ENCODE peak calls at places on chromosomes 13 and 19, in four cellular contexts. One of them, this sample, is unnamed.

GRCh38 chr19:29397748-29398147 is 128.0 kb upstream of the VSTM2B start:
- DNase-seq in PC-9: no peak
- DNase-seq in dorsolateral prefrontal cortex: no peak
- DNase-seq in upper lobe of left lung: no peak
- DNase-seq in this sample: no peak

GRCh38 chr13:36130542-36131214 is 504 bp downstream of the DCLK1 start:
- DNase-seq in PC-9: no peak
- DNase-seq in dorsolateral prefrontal cortex: no peak
- DNase-seq in upper lobe of left lung: peak
- DNase-seq in this sample: no peak

GRCh38 chr13:36158606-36159005 is 27.4 kb upstream of the DCLK1 start:
- DNase-seq in PC-9: peak
- DNase-seq in dorsolateral prefrontal cortex: no peak
- DNase-seq in upper lobe of left lung: no peak
- DNase-seq in this sample: no peak

GRCh38 chr13:76542176-76542575 is 344.0 kb downstream of the KCTD12 start:
- DNase-seq in PC-9: no peak
- DNase-seq in dorsolateral prefrontal cortex: no peak
- DNase-seq in upper lobe of left lung: no peak
- DNase-seq in this sample: no peak

GRCh38 chr13:32117696-32118095 is 86.1 kb downstream of the FRY start:
- DNase-seq in PC-9: no peak
- DNase-seq in dorsolateral prefrontal cortex: no peak
- DNase-seq in upper lobe of left lung: no peak
- DNase-seq in this sample: no peak

GRCh38 chr13:33119886-33120543 is 103.8 kb downstream of the KL start:
- DNase-seq in PC-9: peak
- DNase-seq in dorsolateral prefrontal cortex: no peak
- DNase-seq in upper lobe of left lung: no peak
- DNase-seq in this sample: no peak

GRCh38 chr19:33252971-33253370 is 27.3 kb upstream of the SLC7A10 start:
- DNase-seq in PC-9: no peak
- DNase-seq in dorsolateral prefrontal cortex: no peak
- DNase-seq in upper lobe of left lung: no peak
- DNase-seq in this sample: peak

GRCh38 chr13:88979465-88980180 is 1308.5 kb downstream of the SLITRK5 start:
- DNase-seq in PC-9: no peak
- DNase-seq in dorsolateral prefrontal cortex: no peak
- DNase-seq in upper lobe of left lung: no peak
- DNase-seq in this sample: no peak

GRCh38 chr13:99859178-99860177 is 112.1 kb downstream of the ZIC5 start:
- DNase-seq in PC-9: no peak
- DNase-seq in dorsolateral prefrontal cortex: no peak
- DNase-seq in upper lobe of left lung: no peak
- DNase-seq in this sample: no peak

GRCh38 chr19:19006213-19006612 is 27.1 kb downstream of the SUGP2 start:
- DNase-seq in PC-9: no peak
- DNase-seq in dorsolateral prefrontal cortex: no peak
- DNase-seq in upper lobe of left lung: no peak
- DNase-seq in this sample: no peak

GRCh38 chr13:95505265-95505664 is 47.3 kb upstream of the CLDN10 start:
- DNase-seq in PC-9: peak
- DNase-seq in dorsolateral prefrontal cortex: no peak
- DNase-seq in upper lobe of left lung: no peak
- DNase-seq in this sample: no peak

GRCh38 chr13:85186646-85187045 is 612.6 kb downstream of the SLITRK6 start:
- DNase-seq in PC-9: no peak
- DNase-seq in dorsolateral prefrontal cortex: no peak
- DNase-seq in upper lobe of left lung: no peak
- DNase-seq in this sample: no peak

GRCh38 chr13:44004881-44005280 is 125.2 kb downstream of the LACC1 start:
- DNase-seq in PC-9: no peak
- DNase-seq in dorsolateral prefrontal cortex: no peak
- DNase-seq in upper lobe of left lung: no peak
- DNase-seq in this sample: no peak

GRCh38 chr19:511101-511841 is 4.0 kb downstream of the TPGS1 start:
- DNase-seq in PC-9: no peak
- DNase-seq in dorsolateral prefrontal cortex: no peak
- DNase-seq in upper lobe of left lung: peak
- DNase-seq in this sample: no peak

GRCh38 chr19:13984875-13985741 is 21.0 kb downstream of the RFX1 start:
- DNase-seq in PC-9: no peak
- DNase-seq in dorsolateral prefrontal cortex: no peak
- DNase-seq in upper lobe of left lung: no peak
- DNase-seq in this sample: no peak
- H3K27ac ChIP-seq in PC-9: no peak
- H3K27ac ChIP-seq in dorsolateral prefrontal cortex: no peak
- H3K27ac ChIP-seq in upper lobe of left lung: peak
- H3K27ac ChIP-seq in this sample: no peak

GRCh38 chr19:40570313-40571004 is 6.2 kb upstream of the SHKBP1 start:
- DNase-seq in PC-9: peak
- DNase-seq in dorsolateral prefrontal cortex: peak
- DNase-seq in upper lobe of left lung: peak
- DNase-seq in this sample: peak
- H3K27ac ChIP-seq in PC-9: peak
- H3K27ac ChIP-seq in dorsolateral prefrontal cortex: no peak
- H3K27ac ChIP-seq in upper lobe of left lung: no peak
- H3K27ac ChIP-seq in this sample: peak

GRCh38 chr13:72983085-72983768 is 75.6 kb upstream of the KLF5 start:
- DNase-seq in PC-9: no peak
- DNase-seq in dorsolateral prefrontal cortex: no peak
- DNase-seq in upper lobe of left lung: no peak
- DNase-seq in this sample: no peak
- H3K27ac ChIP-seq in PC-9: no peak
- H3K27ac ChIP-seq in dorsolateral prefrontal cortex: no peak
- H3K27ac ChIP-seq in upper lobe of left lung: peak
- H3K27ac ChIP-seq in this sample: no peak

DNA sequence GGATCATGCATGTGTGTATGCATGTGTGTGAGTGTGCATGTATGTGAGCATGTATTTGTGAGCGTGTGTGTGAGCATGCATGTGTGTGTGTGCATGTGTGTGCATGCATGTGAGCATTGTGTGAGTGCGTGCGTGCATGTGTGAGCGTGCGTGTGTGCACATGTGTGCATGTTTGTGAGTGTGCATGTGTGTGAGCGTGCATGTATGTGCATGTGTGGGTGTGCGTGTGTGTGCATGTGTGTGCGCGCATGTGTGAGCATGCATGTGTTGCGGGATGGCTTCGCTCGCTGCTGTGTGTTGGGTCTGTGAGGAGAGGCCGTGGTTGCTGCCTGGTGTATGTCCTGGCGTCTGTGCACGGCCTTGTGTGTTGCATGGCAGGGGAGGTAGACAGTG is 32.4 kb downstream of the PAK4 start:
- DNase-seq in PC-9: no peak
- DNase-seq in dorsolateral prefrontal cortex: no peak
- DNase-seq in upper lobe of left lung: no peak
- DNase-seq in this sample: no peak
- H3K27ac ChIP-seq in PC-9: no peak
- H3K27ac ChIP-seq in dorsolateral prefrontal cortex: no peak
- H3K27ac ChIP-seq in upper lobe of left lung: no peak
- H3K27ac ChIP-seq in this sample: no peak

GRCh38 chr13:41416276-41416675 is 41.1 kb upstream of the RGCC start:
- DNase-seq in PC-9: no peak
- DNase-seq in dorsolateral prefrontal cortex: no peak
- DNase-seq in upper lobe of left lung: no peak
- DNase-seq in this sample: no peak
- H3K27ac ChIP-seq in PC-9: no peak
- H3K27ac ChIP-seq in dorsolateral prefrontal cortex: no peak
- H3K27ac ChIP-seq in upper lobe of left lung: no peak
- H3K27ac ChIP-seq in this sample: no peak

GRCh38 chr19:2783781-2784145 is 690 bp upstream of the SGTA start:
- DNase-seq in PC-9: no peak
- DNase-seq in dorsolateral prefrontal cortex: no peak
- DNase-seq in upper lobe of left lung: no peak
- DNase-seq in this sample: no peak

GRCh38 chr19:2782936-2783780 is at the start of gene SGTA:
- DNase-seq in PC-9: peak
- DNase-seq in dorsolateral prefrontal cortex: peak
- DNase-seq in upper lobe of left lung: peak
- DNase-seq in this sample: peak

GRCh38 chr19:2787115-2787514 is 1.8 kb downstream of the THOP1 start:
- DNase-seq in PC-9: no peak
- DNase-seq in dorsolateral prefrontal cortex: no peak
- DNase-seq in upper lobe of left lung: no peak
- DNase-seq in this sample: no peak

GRCh38 chr19:2788237-2788636 is 2.9 kb downstream of the THOP1 start:
- DNase-seq in PC-9: no peak
- DNase-seq in dorsolateral prefrontal cortex: no peak
- DNase-seq in upper lobe of left lung: no peak
- DNase-seq in this sample: no peak

DNA sequence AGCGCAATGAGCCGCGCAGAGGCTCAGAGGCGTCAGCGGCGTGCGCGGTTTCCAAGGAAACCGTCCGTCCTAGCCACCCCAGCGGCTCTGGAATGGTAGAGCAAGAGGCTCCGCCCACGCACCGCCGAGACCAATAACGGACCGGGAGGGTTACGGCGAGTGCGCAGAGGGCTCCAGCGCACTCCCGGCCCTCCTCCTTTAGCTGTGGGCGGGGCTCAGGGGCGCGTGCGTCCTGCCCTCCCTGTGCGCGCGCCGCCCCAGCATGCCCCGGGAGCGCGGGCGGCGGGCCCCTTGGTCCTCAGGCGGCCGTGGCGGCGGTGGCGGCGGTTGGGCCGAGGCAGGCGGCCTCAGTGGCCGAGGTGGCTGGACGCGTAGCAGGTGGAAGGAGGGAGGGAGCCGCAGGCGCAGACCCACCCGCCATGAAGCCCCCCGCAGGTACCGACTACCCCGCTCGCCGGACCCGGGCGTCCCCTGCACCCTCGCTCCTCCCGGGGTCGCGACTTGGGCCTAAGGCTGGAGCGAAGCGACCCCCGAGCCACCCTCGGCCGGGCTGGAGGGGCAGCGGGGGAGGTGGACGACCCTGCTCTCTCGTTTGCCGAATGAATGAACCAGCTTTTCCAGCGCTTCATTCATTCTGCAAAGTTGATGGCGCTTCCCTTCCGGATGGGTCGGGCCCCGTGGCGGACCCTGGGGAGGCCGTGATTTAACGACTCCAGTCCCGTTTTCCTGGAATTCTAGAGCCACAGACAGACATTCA is at the start of gene THOP1:
- DNase-seq in PC-9: peak
- DNase-seq in dorsolateral prefrontal cortex: peak
- DNase-seq in upper lobe of left lung: peak
- DNase-seq in this sample: peak
- H3K27ac ChIP-seq in PC-9: no peak
- H3K27ac ChIP-seq in dorsolateral prefrontal cortex: no peak
- H3K27ac ChIP-seq in upper lobe of left lung: peak
- H3K27ac ChIP-seq in this sample: peak

DNA sequence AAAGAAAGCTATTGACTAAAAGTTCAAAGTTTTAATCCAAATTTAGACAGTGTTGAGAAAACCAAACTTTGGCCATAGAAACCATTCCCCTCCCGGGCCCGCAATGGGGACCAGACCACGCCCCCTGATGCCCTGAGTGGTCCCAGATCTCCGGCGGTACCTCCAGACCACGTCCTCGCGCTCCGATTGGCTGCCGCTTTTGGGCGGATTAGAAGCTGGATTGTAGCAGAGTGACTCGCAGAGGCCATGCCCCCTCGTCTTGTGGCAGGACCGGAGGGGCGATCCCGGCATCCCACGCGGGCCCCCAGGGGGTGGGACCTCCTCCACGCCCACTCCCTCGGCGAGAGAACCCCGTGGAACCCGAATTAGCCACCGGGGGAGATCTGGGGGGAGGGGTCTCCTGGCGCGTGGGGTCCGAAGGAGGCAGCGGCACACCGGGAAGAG is 812 bp upstream of the HSD17B14 start:
- DNase-seq in PC-9: peak
- DNase-seq in dorsolateral prefrontal cortex: peak
- DNase-seq in upper lobe of left lung: peak
- DNase-seq in this sample: peak
- H3K27ac ChIP-seq in PC-9: no peak
- H3K27ac ChIP-seq in dorsolateral prefrontal cortex: no peak
- H3K27ac ChIP-seq in upper lobe of left lung: no peak
- H3K27ac ChIP-seq in this sample: peak

GRCh38 chr13:106484084-106484754 is 51.2 kb downstream of the EFNB2 start:
- DNase-seq in PC-9: no peak
- DNase-seq in dorsolateral prefrontal cortex: no peak
- DNase-seq in upper lobe of left lung: no peak
- DNase-seq in this sample: no peak
- H3K27ac ChIP-seq in PC-9: no peak
- H3K27ac ChIP-seq in dorsolateral prefrontal cortex: no peak
- H3K27ac ChIP-seq in upper lobe of left lung: no peak
- H3K27ac ChIP-seq in this sample: no peak

GRCh38 chr19:51777570-51778460 is 16.8 kb downstream of the FPR2 start:
- DNase-seq in PC-9: peak
- DNase-seq in dorsolateral prefrontal cortex: peak
- DNase-seq in upper lobe of left lung: no peak
- DNase-seq in this sample: peak
- H3K27ac ChIP-seq in PC-9: no peak
- H3K27ac ChIP-seq in dorsolateral prefrontal cortex: no peak
- H3K27ac ChIP-seq in upper lobe of left lung: no peak
- H3K27ac ChIP-seq in this sample: no peak